ENCODE peak calls at places on chromosomes 16 and 17, in seven cellular contexts. F, Z, G, I, L, S and D are unnamed samples.
A peak's percentile ranks its signal among the peaks of the same experiment; 100 is the strongest.

GRCh38 chr16:67441907-67442306 is 11.0 kb downstream of the HSD11B2 start:
- DNase-seq in F (no peak), Z (no peak), G (peak; percentile 48), I (no peak), L (no peak), S (no peak), D (peak; percentile 36)

GRCh38 chr16:87369117-87369775 is 14.3 kb downstream of the FBXO31 start:
- DNase-seq in F (no peak), Z (no peak), G (no peak), I (no peak), L (peak; percentile 56), S (no peak), D (no peak)

GRCh38 chr16:57689772-57690558 is 4.6 kb upstream of the DRC7 start:
- DNase-seq in F (no peak), Z (no peak), G (no peak), I (peak; percentile 14), L (no peak), S (peak; percentile 32), D (no peak)

GRCh38 chr17:70552230-70552981 is 383.1 kb downstream of the KCNJ2 start:
- DNase-seq in F (no peak), Z (no peak), G (no peak), I (peak; percentile 75), L (peak; percentile 75), S (no peak), D (peak; percentile 85)

GRCh38 chr16:53711390-53711789 is 7.4 kb downstream of the FTO start:
- DNase-seq in F (no peak), Z (no peak), G (no peak), I (no peak), L (no peak), S (no peak), D (no peak)

GRCh38 chr17:3615160-3615870 is 6.1 kb upstream of the TRPV1 start:
- DNase-seq in F (no peak), Z (no peak), G (no peak), I (no peak), L (no peak), S (no peak), D (no peak)

GRCh38 chr16:88558457-88559442 is 11.5 kb upstream of the ZC3H18 start:
- DNase-seq in F (peak; percentile 67), Z (no peak), G (peak; percentile 86), I (peak; percentile 49), L (peak; percentile 64), S (no peak), D (peak; percentile 70)

GRCh38 chr17:44775838-44776621 is 17.2 kb downstream of the ADAM11 start:
- DNase-seq in F (peak; percentile 72), Z (no peak), G (peak; percentile 69), I (no peak), L (no peak), S (no peak), D (no peak)

GRCh38 chr17:73291260-73291801 is 20.5 kb downstream of the CDC42EP4 start:
- DNase-seq in F (peak; percentile 85), Z (no peak), G (peak; percentile 58), I (peak; percentile 18), L (no peak), S (no peak), D (peak; percentile 91)

GRCh38 chr16:88508376-88508867 is 55.3 kb downstream of the ZFPM1 start:
- DNase-seq in F (no peak), Z (no peak), G (no peak), I (no peak), L (no peak), S (no peak), D (no peak)

GRCh38 chr16:66346221-66346620 is 20.3 kb upstream of the CDH5 start:
- DNase-seq in F (peak; percentile 12), Z (no peak), G (no peak), I (no peak), L (no peak), S (no peak), D (no peak)

GRCh38 chr16:78297066-78297666 is 197.7 kb downstream of the WWOX start:
- DNase-seq in F (no peak), Z (no peak), G (no peak), I (no peak), L (no peak), S (no peak), D (no peak)

GRCh38 chr17:78997881-78998280 is 11.7 kb downstream of the CANT1 start:
- DNase-seq in F (no peak), Z (no peak), G (peak; percentile 54), I (no peak), L (no peak), S (no peak), D (no peak)

GRCh38 chr16:53071748-53072301 is 17.0 kb downstream of the CHD9 start:
- DNase-seq in F (peak; percentile 63), Z (no peak), G (no peak), I (peak; percentile 88), L (no peak), S (no peak), D (no peak)

GRCh38 chr16:1057252-1057932 is 15.2 kb upstream of the SSTR5 start:
- DNase-seq in F (no peak), Z (no peak), G (peak; percentile 72), I (peak; percentile 16), L (peak; percentile 64), S (peak; percentile 62), D (peak; percentile 46)

GRCh38 chr16:81553080-81553813 is 108.6 kb downstream of the CMIP start:
- DNase-seq in F (peak; percentile 47), Z (no peak), G (no peak), I (peak; percentile 66), L (no peak), S (no peak), D (no peak)

GRCh38 chr16:81553814-81554675 is 109.4 kb downstream of the CMIP start:
- DNase-seq in F (peak; percentile 28), Z (no peak), G (no peak), I (peak; percentile 65), L (no peak), S (no peak), D (no peak)

GRCh38 chr16:81551821-81552304 is 107.3 kb downstream of the CMIP start:
- DNase-seq in F (peak; percentile 41), Z (no peak), G (no peak), I (peak; percentile 64), L (no peak), S (no peak), D (no peak)

GRCh38 chr16:81551141-81551808 is 106.7 kb downstream of the CMIP start:
- DNase-seq in F (peak; percentile 38), Z (no peak), G (no peak), I (peak; percentile 76), L (no peak), S (no peak), D (peak; percentile 16)

GRCh38 chr16:81552743-81553079 is 108.1 kb downstream of the CMIP start:
- DNase-seq in F (no peak), Z (no peak), G (no peak), I (no peak), L (no peak), S (no peak), D (no peak)
- H3K4me1 ChIP-seq in F (peaks cover 40% of the 10 kb centered on the region), Z (peaks cover 38% of the 10 kb centered on the region), G (peaks cover 78% of the 10 kb centered on the region), I (peaks cover 46% of the 10 kb centered on the region), L (peaks cover 9% of the 10 kb centered on the region), S (no peaks in the 10 kb centered on the region), D (peaks cover 27% of the 10 kb centered on the region)

DNA sequence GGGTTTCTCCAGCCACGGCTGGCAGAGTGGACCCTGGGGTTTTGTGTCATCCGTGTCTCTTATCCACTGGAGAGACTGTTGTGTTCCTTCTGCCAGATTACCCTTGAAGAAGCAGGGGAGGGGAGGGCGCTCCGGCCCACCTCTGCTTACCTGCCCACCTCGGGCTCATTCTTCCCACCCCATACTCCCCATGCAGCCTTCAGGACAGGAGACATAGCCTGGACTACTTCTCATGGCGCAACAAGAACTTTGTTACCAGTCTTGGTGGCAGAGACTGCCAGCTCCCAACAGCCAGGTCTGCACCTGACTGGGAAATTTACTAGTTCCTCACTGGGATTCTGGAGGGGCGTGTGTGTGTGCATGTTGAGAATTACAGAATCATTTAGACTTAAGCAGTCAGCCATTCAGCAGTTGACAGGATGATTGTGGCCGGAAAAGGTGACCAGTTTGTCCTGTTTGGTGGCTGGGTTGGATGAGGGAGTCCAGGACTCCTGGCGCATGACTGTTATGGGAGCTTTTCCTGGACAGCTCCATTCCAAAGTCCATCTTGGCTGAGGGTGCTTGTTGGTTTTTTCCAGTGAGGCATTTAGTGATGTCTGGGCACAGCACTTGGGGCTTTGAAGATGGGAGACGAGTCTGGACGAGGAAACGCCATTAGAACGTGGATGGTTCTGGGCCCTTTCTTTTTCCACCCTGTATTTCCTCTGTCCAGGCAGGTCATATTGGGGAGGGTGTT is 8.7 kb downstream of the GSE1 start:
- DNase-seq in F (no peak), Z (no peak), G (no peak), I (no peak), L (no peak), S (no peak), D (no peak)
- H3K4me1 ChIP-seq in F (peaks cover 71% of the 10 kb centered on the region), Z (peaks cover 17% of the 10 kb centered on the region), G (peaks cover 45% of the 10 kb centered on the region), I (no peaks in the 10 kb centered on the region), L (peaks cover 34% of the 10 kb centered on the region), S (peaks cover 76% of the 10 kb centered on the region), D (no peaks in the 10 kb centered on the region)

GRCh38 chr17:27529230-27529796 is 73.1 kb downstream of the KSR1 start:
- DNase-seq in F (peak; percentile 75), Z (no peak), G (no peak), I (peak; percentile 33), L (no peak), S (no peak), D (peak; percentile 82)

GRCh38 chr17:27532269-27533067 is 76.2 kb downstream of the KSR1 start:
- DNase-seq in F (peak; percentile 92), Z (no peak), G (no peak), I (no peak), L (no peak), S (no peak), D (no peak)

GRCh38 chr17:27531469-27531948 is 75.3 kb downstream of the KSR1 start:
- DNase-seq in F (no peak), Z (no peak), G (no peak), I (no peak), L (no peak), S (no peak), D (no peak)

GRCh38 chr17:27533068-27533397 is 76.8 kb downstream of the KSR1 start:
- DNase-seq in F (no peak), Z (no peak), G (no peak), I (no peak), L (no peak), S (no peak), D (no peak)

GRCh38 chr17:27530791-27531391 is 74.6 kb downstream of the KSR1 start:
- DNase-seq in F (peak; percentile 83), Z (no peak), G (no peak), I (no peak), L (no peak), S (no peak), D (peak; percentile 31)
- H3K4me1 ChIP-seq in F (peaks cover 88% of the 10 kb centered on the region), Z (peaks cover 25% of the 10 kb centered on the region), G (peaks cover 59% of the 10 kb centered on the region), I (peaks cover 29% of the 10 kb centered on the region), L (peaks cover 34% of the 10 kb centered on the region), S (peaks cover 9% of the 10 kb centered on the region), D (peaks cover 45% of the 10 kb centered on the region)

DNA sequence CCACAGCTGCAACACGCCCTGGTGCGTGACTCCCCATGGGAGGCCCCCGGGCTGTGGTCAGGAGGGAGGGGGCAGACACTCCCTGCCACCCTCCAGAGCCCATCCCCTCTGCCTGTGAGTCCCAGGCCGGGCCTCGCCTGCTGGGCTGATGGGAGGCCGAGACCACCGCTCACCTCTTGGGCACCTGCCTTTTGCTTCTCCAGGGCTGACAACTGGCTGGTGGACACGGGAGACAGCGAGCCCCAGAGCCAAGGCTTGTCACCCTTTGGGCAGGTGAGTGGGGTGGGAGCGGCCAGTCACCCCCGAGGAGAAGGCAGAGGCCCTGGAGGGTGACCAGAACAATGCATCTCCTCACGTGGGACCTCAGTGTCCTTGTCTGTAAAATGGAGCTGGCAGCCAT is 20.8 kb downstream of the CHMP1A start:
- DNase-seq in F (no peak), Z (no peak), G (no peak), I (no peak), L (no peak), S (no peak), D (no peak)
- H3K4me1 ChIP-seq in F (peaks cover 13% of the 10 kb centered on the region), Z (peaks cover 11% of the 10 kb centered on the region), G (peaks cover 17% of the 10 kb centered on the region), I (no peaks in the 10 kb centered on the region), L (no peaks in the 10 kb centered on the region), S (peaks cover 9% of the 10 kb centered on the region), D (peaks cover 17% of the 10 kb centered on the region)